ENCODE peak calls at places on chromosome 3, in six cellular contexts. R is IMR-90, J is uterus, N is lower lobe of right lung, L is cardiac muscle cell, G is AG04450. S is an unnamed sample.

GRCh38 chr3:115169808-115170207 is 22.7 kb upstream of the ZBTB20 start:
- DNase-seq in L (peak; percentile 17), J (no peak), R (no peak), G (no peak), N (no peak), S (no peak)

GRCh38 chr3:37996785-37997301 is 6.3 kb downstream of the VILL start:
- DNase-seq in R (peak; percentile 76), J (peak; percentile 71), L (peak; percentile 81), G (peak; percentile 55), N (peak; percentile 77), S (peak; percentile 91)

GRCh38 chr3:101509811-101510210 is 3.2 kb downstream of the SENP7 start:
- DNase-seq in N (no peak), R (peak; percentile 53), L (peak; percentile 65), J (no peak), G (no peak), S (no peak)

GRCh38 chr3:45736707-45737106 is 47.5 kb downstream of the SACM1L start:
- DNase-seq in J (no peak), R (no peak), G (no peak), N (no peak), L (no peak), S (no peak)

GRCh38 chr3:142117052-142117451 is 32.3 kb downstream of the TFDP2 start:
- DNase-seq in L (peak; percentile 22), R (peak; percentile 8), N (no peak), G (no peak), J (no peak), S (peak; percentile 24)

GRCh38 chr3:24494616-24495333 is at the start of gene THRB:
- DNase-seq in G (no peak), N (peak; percentile 78), R (no peak), J (peak; percentile 66), L (peak; percentile 66), S (peak; percentile 80)

GRCh38 chr3:188037116-188037718 is 116.7 kb upstream of the LPP start:
- DNase-seq in N (no peak), J (no peak), L (peak; percentile 71), R (peak; percentile 45), G (no peak), S (peak; percentile 54)

GRCh38 chr3:44762170-44762677 is 630 bp downstream of the KIF15 start:
- DNase-seq in G (no peak), J (no peak), L (peak; percentile 10), R (peak; percentile 12), N (no peak), S (no peak)

GRCh38 chr3:2099028-2099671 is 484 bp downstream of the CNTN4 start:
- DNase-seq in N (peak; percentile 51), R (no peak), L (no peak), J (peak; percentile 19), G (no peak), S (peak; percentile 42)

GRCh38 chr3:17908399-17909191 is 166.2 kb upstream of the TBC1D5 start:
- DNase-seq in N (no peak), L (no peak), J (no peak), R (no peak), G (no peak), S (no peak)

GRCh38 chr3:114709102-114709501 is 415.3 kb downstream of the TIGIT start:
- DNase-seq in J (no peak), R (peak; percentile 72), L (peak; percentile 45), G (peak; percentile 6), N (no peak), S (no peak)

GRCh38 chr3:197791120-197792018 is at the start of gene LRCH3:
- DNase-seq in J (peak; percentile 83), N (peak; percentile 85), R (peak; percentile 69), L (peak; percentile 85), G (no peak), S (peak; percentile 78)

GRCh38 chr3:157512534-157512933 is 9.3 kb upstream of the VEPH1 start:
- DNase-seq in N (no peak), G (no peak), J (no peak), L (no peak), R (no peak), S (no peak)

GRCh38 chr3:196631655-196632032 is 7.8 kb upstream of the NRROS start:
- DNase-seq in N (no peak), R (no peak), J (no peak), G (no peak), L (no peak), S (no peak)

GRCh38 chr3:191329654-191330308 is 545 bp downstream of the UTS2B start:
- DNase-seq in L (peak; percentile 64), J (peak; percentile 36), G (no peak), R (peak; percentile 71), N (peak; percentile 71), S (peak; percentile 64)

GRCh38 chr3:177282028-177282655 is 84.9 kb upstream of the TBL1XR1 start:
- DNase-seq in G (no peak), L (no peak), J (no peak), N (no peak), R (no peak), S (peak; percentile 59)

GRCh38 chr3:123026551-123027291 is 842 bp downstream of the SEMA5B start:
- DNase-seq in G (no peak), N (peak; percentile 57), J (peak; percentile 35), L (no peak), R (no peak), S (peak; percentile 31)

GRCh38 chr3:41608267-41608822 is 353.6 kb downstream of the ULK4 start:
- DNase-seq in N (no peak), G (no peak), R (no peak), J (no peak), L (no peak), S (no peak)

GRCh38 chr3:175346573-175347356 is 487.6 kb downstream of the NAALADL2 start:
- DNase-seq in L (peak; percentile 96), N (peak; percentile 46), R (peak; percentile 95), G (peak; percentile 81), J (peak; percentile 45), S (peak; percentile 68)

DNA sequence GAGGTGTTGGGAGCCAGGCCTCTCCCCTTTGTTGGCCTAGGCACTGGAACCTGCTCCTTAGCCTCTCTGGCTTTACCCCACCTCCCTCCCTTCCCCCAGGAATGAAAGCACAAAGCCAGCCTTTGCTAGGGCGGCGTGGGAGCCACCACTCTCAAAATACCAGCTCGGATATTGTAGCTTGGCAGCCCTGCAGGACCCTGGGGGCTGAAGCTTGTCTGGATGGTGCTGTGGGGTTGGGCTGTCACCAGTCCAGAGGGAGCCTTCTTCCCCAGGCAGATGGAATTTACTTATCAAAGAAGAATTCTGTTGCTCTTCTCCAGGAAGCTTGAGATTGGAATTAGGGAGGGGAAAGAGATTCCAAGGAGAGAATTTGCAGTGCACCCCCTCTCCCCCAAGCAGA is 14.9 kb upstream of the GRM2 start:
- DNase-seq in R (no peak), G (no peak), N (no peak), J (no peak), L (no peak), S (no peak)
- H3K27me3 ChIP-seq in R (no peaks in the 10 kb centered on the region), G (no peaks in the 10 kb centered on the region), N (no peaks in the 10 kb centered on the region), J (no peaks in the 10 kb centered on the region), L (no peaks in the 10 kb centered on the region), S (no peaks in the 10 kb centered on the region)

GRCh38 chr3:160381470-160381869 is 17.6 kb downstream of the IFT80 start:
- DNase-seq in R (peak; percentile 66), L (peak; percentile 45), N (no peak), G (no peak), J (no peak), S (no peak)
- H3K27ac ChIP-seq in R (no peak overlapping the region), L (no peak overlapping the region), N (no peak overlapping the region), G (no peak overlapping the region), J (no peak overlapping the region), S (no peak overlapping the region)

GRCh38 chr3:13800064-13800463 is 79.8 kb downstream of the WNT7A start:
- DNase-seq in G (no peak), L (no peak), J (no peak), R (no peak), N (no peak), S (no peak)

GRCh38 chr3:13796683-13797460 is 83.0 kb downstream of the WNT7A start:
- DNase-seq in N (no peak), L (no peak), J (no peak), R (no peak), G (no peak), S (no peak)

GRCh38 chr3:13795816-13796215 is 84.1 kb downstream of the WNT7A start:
- DNase-seq in R (no peak), N (no peak), G (no peak), L (no peak), J (no peak), S (no peak)

GRCh38 chr3:13801361-13802214 is 78.3 kb downstream of the WNT7A start:
- DNase-seq in G (no peak), N (no peak), J (no peak), L (no peak), R (no peak), S (no peak)

DNA sequence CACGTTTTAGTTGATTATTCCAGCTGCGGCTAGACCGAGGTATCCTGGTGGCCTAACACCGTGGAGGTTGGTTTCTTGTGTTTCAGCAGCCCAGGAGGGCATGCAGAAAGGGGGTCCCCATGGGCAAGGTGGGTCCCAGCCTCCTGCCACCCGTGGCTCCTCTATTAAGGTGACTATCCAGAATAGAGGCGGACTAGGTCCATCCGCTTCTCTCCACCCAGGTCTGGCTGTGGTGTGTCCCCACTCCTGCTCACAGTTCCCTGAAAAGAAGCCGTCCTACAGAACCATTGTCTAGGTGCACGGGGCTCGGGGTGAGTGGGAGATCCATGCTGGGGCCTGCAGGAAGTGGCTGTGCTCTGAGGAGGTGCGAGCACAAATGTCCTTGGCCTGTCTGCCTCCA is 81.5 kb downstream of the WNT7A start:
- DNase-seq in R (no peak), G (no peak), L (no peak), N (no peak), J (no peak), S (no peak)
- H3K27me3 ChIP-seq in R (no peaks in the 10 kb centered on the region), G (no peaks in the 10 kb centered on the region), L (no peaks in the 10 kb centered on the region), N (peaks cover 24% of the 10 kb centered on the region), J (no peaks in the 10 kb centered on the region), S (no peaks in the 10 kb centered on the region)

DNA sequence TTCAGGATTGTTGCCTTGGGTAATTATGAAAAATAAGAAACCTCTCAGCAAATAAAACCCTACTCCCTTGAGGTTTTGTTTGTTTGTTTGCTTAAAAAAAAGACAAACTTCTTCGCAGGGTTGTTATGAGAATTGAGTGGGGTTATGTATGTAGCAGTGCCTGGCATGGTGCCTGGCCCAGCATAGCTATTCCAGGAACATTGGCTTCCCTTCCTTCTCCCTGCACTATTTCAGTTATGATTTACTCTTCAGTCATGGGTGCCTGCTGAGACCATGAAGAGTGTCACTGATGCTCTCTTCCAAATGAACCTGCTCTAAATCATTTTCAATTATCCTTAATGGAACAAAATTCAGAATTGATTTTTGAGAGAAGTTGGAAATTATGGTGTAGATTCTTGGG is 283.5 kb upstream of the ROPN1 start:
- DNase-seq in L (peak; percentile 40), N (no peak), R (no peak), G (no peak), J (peak; percentile 49), S (no peak)
- H3K27ac ChIP-seq in L (no peak overlapping the region), N (peak overlapping the region; percentile 83), R (no peak overlapping the region), G (no peak overlapping the region), J (peak overlapping the region; percentile 79), S (no peak overlapping the region)

S was measured in colonic mucosa.